ENCODE peak calls at places on chromosomes 13 and 19, in eight cellular contexts. J, M, Q, U, K, E, X and H are unnamed samples.

GRCh38 chr13:48110132-48110868 is 15.4 kb upstream of the MED4 start:
- DNase-seq in J (no peak), M (no peak), Q (no peak), U (no peak), K (no peak), E (no peak), X (no peak), H (no peak)

GRCh38 chr13:30647824-30648521 is 30.3 kb downstream of the USPL1 start:
- DNase-seq in J (no peak), M (no peak), Q (no peak), U (no peak), K (no peak), E (no peak), X (no peak), H (no peak)

GRCh38 chr19:7200739-7201138 is 93.5 kb downstream of the INSR start:
- DNase-seq in J (no peak), M (no peak), Q (no peak), U (no peak), K (no peak), E (no peak), X (no peak), H (no peak)

GRCh38 chr13:51524846-51525566 is 59.3 kb upstream of the WDFY2 start:
- DNase-seq in J (no peak), M (no peak), Q (no peak), U (no peak), K (no peak), E (no peak), X (no peak), H (no peak)

GRCh38 chr19:46860846-46861690 is at the start of gene ARHGAP35:
- DNase-seq in J (peak; percentile 85), M (peak; percentile 46), Q (no peak), U (peak; percentile 79), K (no peak), E (no peak), X (no peak), H (peak; percentile 96)

GRCh38 chr13:46698910-46699460 is 98.0 kb downstream of the ESD start:
- DNase-seq in J (no peak), M (no peak), Q (no peak), U (no peak), K (no peak), E (no peak), X (no peak), H (no peak)

GRCh38 chr19:1076046-1076386 is 9.0 kb downstream of the ARHGAP45 start:
- DNase-seq in J (no peak), M (no peak), Q (no peak), U (no peak), K (no peak), E (no peak), X (no peak), H (no peak)

GRCh38 chr19:47228937-47229673 is 1.9 kb downstream of the BBC3 start:
- DNase-seq in J (no peak), M (peak; percentile 47), Q (no peak), U (no peak), K (no peak), E (no peak), X (peak; percentile 35), H (peak; percentile 30)

GRCh38 chr13:98352226-98352625 is 175.2 kb upstream of the RNF113B start:
- DNase-seq in J (no peak), M (no peak), Q (no peak), U (no peak), K (no peak), E (no peak), X (no peak), H (no peak)

GRCh38 chr13:24742986-24743385 is 21.0 kb upstream of the RNF17 start:
- DNase-seq in J (no peak), M (no peak), Q (no peak), U (no peak), K (no peak), E (no peak), X (no peak), H (no peak)

GRCh38 chr13:94209110-94209509 is 270.4 kb downstream of the DCT start:
- DNase-seq in J (no peak), M (no peak), Q (no peak), U (no peak), K (no peak), E (no peak), X (no peak), H (no peak)

GRCh38 chr19:16325671-16326400 is 1.2 kb downstream of the KLF2 start:
- DNase-seq in J (no peak), M (peak; percentile 30), Q (no peak), U (peak; percentile 83), K (peak; percentile 27), E (no peak), X (no peak), H (peak; percentile 92)

GRCh38 chr19:35787227-35787799 is 11.9 kb downstream of the ARHGAP33 start:
- DNase-seq in J (no peak), M (no peak), Q (no peak), U (no peak), K (no peak), E (no peak), X (no peak), H (peak; percentile 53)

GRCh38 chr13:23547000-23547590 is 23.1 kb upstream of the TNFRSF19 start:
- DNase-seq in J (no peak), M (no peak), Q (peak; percentile 27), U (no peak), K (no peak), E (no peak), X (no peak), H (peak; percentile 74)

GRCh38 chr13:73428137-73428536 is 369.3 kb downstream of the KLF5 start:
- DNase-seq in J (no peak), M (no peak), Q (no peak), U (no peak), K (no peak), E (no peak), X (no peak), H (no peak)

GRCh38 chr13:96229356-96229755 is 139.4 kb downstream of the HS6ST3 start:
- DNase-seq in J (peak; percentile 8), M (peak; percentile 28), Q (no peak), U (no peak), K (peak; percentile 37), E (peak; percentile 18), X (no peak), H (peak; percentile 8)

GRCh38 chr13:27712421-27712820 is 79.9 kb upstream of the GSX1 start:
- DNase-seq in J (no peak), M (no peak), Q (no peak), U (no peak), K (no peak), E (no peak), X (no peak), H (no peak)

DNA sequence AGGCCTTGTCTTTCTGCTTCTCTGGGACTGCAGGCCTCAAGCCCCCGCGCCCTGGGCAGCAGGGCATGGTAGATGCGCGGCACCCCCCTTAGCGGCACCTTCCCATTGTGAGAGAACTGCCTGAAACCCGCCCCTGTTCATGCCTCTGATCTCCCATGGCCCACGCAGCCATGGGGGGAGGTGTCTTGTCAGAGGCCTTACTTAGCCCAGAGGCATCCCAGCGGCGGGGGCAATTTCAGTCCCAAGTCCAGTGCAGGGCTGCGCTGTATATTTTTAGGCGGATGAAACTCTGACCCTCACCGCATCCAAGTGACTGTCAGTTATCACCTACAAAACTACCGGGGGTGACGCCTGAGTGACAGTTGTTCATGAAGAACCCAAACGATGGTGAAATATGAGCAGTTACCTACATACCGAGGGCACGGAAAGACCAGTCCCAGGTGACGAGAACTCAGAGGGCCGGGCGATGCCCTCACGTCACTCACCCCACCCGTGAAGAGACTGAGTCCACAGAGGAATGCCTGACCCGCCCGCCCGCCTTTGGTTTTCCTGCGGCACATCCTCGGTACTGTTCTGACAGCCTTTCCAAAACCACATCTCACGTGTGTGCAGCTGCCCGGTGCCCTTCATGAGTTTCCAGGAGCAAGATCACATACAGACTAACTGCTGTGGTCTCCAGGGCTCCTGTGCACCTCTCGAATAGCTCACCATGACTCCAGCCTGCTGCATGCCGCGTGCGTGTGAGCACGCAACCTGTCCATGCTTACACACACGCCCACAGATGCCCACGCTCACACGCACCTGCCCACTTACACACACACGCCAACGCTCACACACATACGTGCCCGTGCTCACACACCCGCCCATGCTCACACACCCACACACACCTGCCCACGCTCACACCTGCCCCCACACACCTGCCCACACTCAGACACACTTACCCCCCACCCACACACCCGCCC is 14.4 kb downstream of the IL17D start:
- DNase-seq in J (no peak), M (no peak), Q (no peak), U (no peak), K (no peak), E (no peak), X (no peak), H (peak; percentile 35)
- H3K27me3 ChIP-seq in J (peaks cover 16% of the 10 kb centered on the region), M (no peaks in the 10 kb centered on the region), Q (no peaks in the 10 kb centered on the region), U (peaks cover 10% of the 10 kb centered on the region), K (peaks cover 3% of the 10 kb centered on the region), E (peaks cover 4% of the 10 kb centered on the region), X (peaks cover 6% of the 10 kb centered on the region), H (peaks cover 16% of the 10 kb centered on the region)

GRCh38 chr13:50208826-50209335 is 193.6 kb downstream of the KCNRG start:
- DNase-seq in J (peak; percentile 53), M (peak; percentile 21), Q (no peak), U (peak; percentile 60), K (no peak), E (peak; percentile 42), X (no peak), H (peak; percentile 56)
- H3K4me3 ChIP-seq in J (peak overlapping the region; percentile 17), M (no peak overlapping the region), Q (no peak overlapping the region), U (peak overlapping the region; percentile 24), K (no peak overlapping the region), E (no peak overlapping the region), X (peak overlapping the region; percentile 17), H (no peak overlapping the region)

DNA sequence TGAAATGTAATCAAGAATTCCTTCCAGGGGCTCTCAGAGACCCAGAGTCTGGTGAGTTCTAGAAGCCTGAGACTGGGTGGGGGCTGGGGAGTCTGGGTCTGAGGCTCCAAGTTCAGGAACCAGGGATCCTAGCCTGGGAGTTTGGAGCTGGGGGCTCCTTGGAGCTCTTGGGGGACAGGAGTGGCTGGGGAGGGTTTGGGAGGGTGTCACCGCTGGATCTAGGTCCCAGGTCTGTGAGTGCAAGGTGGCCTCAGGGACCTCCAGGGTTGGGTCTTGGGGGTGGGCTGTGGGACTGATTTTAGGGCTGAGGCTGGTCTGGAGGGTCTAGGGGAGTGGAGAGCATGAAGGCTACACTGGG is 1.1 kb downstream of the SYCN start:
- DNase-seq in J (no peak), M (no peak), Q (no peak), U (no peak), K (no peak), E (no peak), X (no peak), H (no peak)
- H3K27me3 ChIP-seq in J (peaks cover 1% of the 10 kb centered on the region), M (peaks cover 11% of the 10 kb centered on the region), Q (no peaks in the 10 kb centered on the region), U (peaks cover 73% of the 10 kb centered on the region), K (peaks cover 3% of the 10 kb centered on the region), E (peaks cover 8% of the 10 kb centered on the region), X (no peaks in the 10 kb centered on the region), H (peaks cover 4% of the 10 kb centered on the region)

DNA sequence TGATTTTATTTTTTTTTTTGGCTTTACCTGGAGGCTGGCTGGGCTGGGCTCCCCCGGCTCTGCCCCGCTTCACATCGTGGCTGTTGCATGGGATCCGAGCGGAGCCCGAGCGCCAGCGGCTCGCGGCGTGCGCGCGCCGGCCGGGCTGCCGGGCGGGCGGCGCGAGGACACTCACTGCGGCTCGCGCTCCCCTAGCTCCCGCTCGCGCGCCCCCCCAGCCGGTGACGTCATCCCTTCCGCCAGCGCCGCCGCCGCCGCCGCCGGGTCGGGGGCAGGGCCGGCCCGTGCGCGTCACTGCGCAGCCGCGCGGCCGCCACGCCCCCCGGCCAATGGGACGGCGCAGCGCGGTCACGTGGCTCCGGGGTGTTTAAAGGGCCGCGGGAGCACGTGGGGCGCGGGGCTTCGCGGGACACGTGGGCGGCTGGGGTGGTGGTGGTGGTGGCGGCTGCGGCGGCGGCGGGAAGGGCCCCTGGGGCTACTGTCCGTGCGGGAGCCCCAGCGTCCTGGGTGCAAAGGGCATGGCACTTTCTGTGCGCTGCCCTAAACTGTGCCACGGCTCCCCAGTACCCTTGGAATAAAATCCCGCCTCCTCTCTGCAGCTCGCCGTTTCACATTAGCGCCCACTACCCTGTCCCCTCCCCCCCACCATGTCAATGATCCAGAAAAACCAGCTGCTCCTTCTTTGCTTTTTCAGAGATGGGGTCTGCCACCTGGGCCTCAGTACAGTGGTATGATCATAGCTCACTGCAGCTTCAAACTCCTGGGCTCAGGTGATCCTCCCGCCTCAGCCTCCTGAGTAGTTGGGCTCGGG is at the start of gene PTPRS:
- DNase-seq in J (peak; percentile 99), M (peak; percentile 94), Q (peak; percentile 38), U (peak; percentile 79), K (no peak), E (peak; percentile 68), X (peak; percentile 59), H (peak; percentile 99)
- H3K4me3 ChIP-seq in J (peak within 1 kb of the TSS; percentile 58), M (peak within 1 kb of the TSS; percentile 54), Q (peak within 1 kb of the TSS; percentile 35), U (peak within 1 kb of the TSS; percentile 71), K (peak within 1 kb of the TSS; percentile 90), E (peak within 1 kb of the TSS; percentile 74), X (peak within 1 kb of the TSS; percentile 64), H (peak within 1 kb of the TSS; percentile 81)